ENCODE peak calls at places on chromosomes 16 and 17, in five cellular contexts. O, C, E, Y and V are unnamed samples. For H3K36me3, the result is how much of the 10 kb centered on the place peaks cover.

GRCh38 chr16:22727285-22728166 is 86.4 kb upstream of the HS3ST2 start:
- DNase-seq in O (no peak), C (peak), E (no peak), Y (no peak), V (no peak)

GRCh38 chr17:50047488-50048126 is 8.3 kb upstream of the ITGA3 start:
- DNase-seq in O (no peak), C (no peak), E (no peak), Y (no peak), V (no peak)

GRCh38 chr16:353404-354285 is 1.1 kb upstream of the AXIN1 start:
- DNase-seq in O (no peak), C (no peak), E (peak), Y (no peak), V (peak)

GRCh38 chr17:1082579-1082978 is 85.7 kb downstream of the TIMM22 start:
- DNase-seq in O (no peak), C (peak), E (no peak), Y (peak), V (no peak)

GRCh38 chr17:28466521-28467048 is 6.9 kb upstream of the SLC13A2 start:
- DNase-seq in O (no peak), C (no peak), E (no peak), Y (no peak), V (no peak)

GRCh38 chr16:425740-426114 is 278 bp downstream of the RAB11FIP3 start:
- DNase-seq in O (no peak), C (no peak), E (no peak), Y (no peak), V (no peak)

GRCh38 chr17:17119533-17119932 is 77.3 kb downstream of the MPRIP start:
- DNase-seq in O (peak), C (no peak), E (no peak), Y (peak), V (peak)

GRCh38 chr16:68972720-68973119 is 129.4 kb downstream of the TANGO6 start:
- DNase-seq in O (no peak), C (no peak), E (no peak), Y (no peak), V (no peak)

GRCh38 chr17:30821751-30822723 is 2.5 kb downstream of the CRLF3 start:
- DNase-seq in O (no peak), C (no peak), E (no peak), Y (no peak), V (no peak)

GRCh38 chr16:50444546-50444945 is 75.8 kb upstream of the BRD7 start:
- DNase-seq in O (no peak), C (no peak), E (no peak), Y (no peak), V (no peak)

GRCh38 chr17:68910256-68910705 is 44.9 kb downstream of the ABCA8 start:
- DNase-seq in O (no peak), C (no peak), E (peak), Y (no peak), V (no peak)

GRCh38 chr17:67467500-67468481 is 90.7 kb downstream of the PITPNC1 start:
- DNase-seq in O (no peak), C (no peak), E (no peak), Y (no peak), V (no peak)

GRCh38 chr16:77582956-77583355 is 139.4 kb upstream of the NUDT7 start:
- DNase-seq in O (no peak), C (no peak), E (no peak), Y (no peak), V (no peak)

GRCh38 chr16:58025351-58026138 is at the start of gene MMP15:
- DNase-seq in O (peak), C (peak), E (peak), Y (peak), V (peak)

GRCh38 chr17:69607162-69607834 is 192.8 kb downstream of the MAP2K6 start:
- DNase-seq in O (peak), C (peak), E (peak), Y (peak), V (peak)

GRCh38 chr16:81018496-81018895 is 11.5 kb downstream of the CENPN start:
- DNase-seq in O (no peak), C (no peak), E (no peak), Y (no peak), V (no peak)
- H3K36me3 ChIP-seq in O (under half), C (under half), E (under half), Y (half or more), V (half or more)

GRCh38 chr17:7435676-7436555 is 681 bp downstream of the TMEM102 start:
- DNase-seq in O (peak), C (peak), E (no peak), Y (peak), V (peak)
- TF ChIP-seq POLR2A in O (no peak), C (peak), E (no peak), Y (no peak), V (no peak)

GRCh38 chr17:57260325-57261083 is 4.2 kb downstream of the MSI2 start:
- DNase-seq in O (no peak), C (no peak), E (no peak), Y (no peak), V (no peak)
- H3K36me3 ChIP-seq in O (under half), C (under half), E (under half), Y (under half), V (under half)

GRCh38 chr16:30669026-30670000 is 11.1 kb downstream of the FBRS start:
- DNase-seq in O (no peak), C (no peak), E (no peak), Y (no peak), V (no peak)
- TF ChIP-seq POLR2A in O (no peak), C (no peak), E (no peak), Y (no peak), V (no peak)

GRCh38 chr16:85665929-85666328 is 22.8 kb downstream of the GINS2 start:
- DNase-seq in O (no peak), C (no peak), E (peak), Y (no peak), V (peak)

GRCh38 chr16:85665373-85665740 is 23.4 kb downstream of the GINS2 start:
- DNase-seq in O (no peak), C (no peak), E (peak), Y (no peak), V (no peak)

GRCh38 chr16:85662976-85663830 is 25.6 kb downstream of the GINS2 start:
- DNase-seq in O (no peak), C (no peak), E (peak), Y (no peak), V (peak)

GRCh38 chr16:85663891-85664321 is 24.8 kb downstream of the GINS2 start:
- DNase-seq in O (no peak), C (no peak), E (peak), Y (peak), V (peak)

GRCh38 chr16:85664580-85665372 is 24.0 kb downstream of the GINS2 start:
- DNase-seq in O (no peak), C (no peak), E (peak), Y (no peak), V (peak)
- H3K36me3 ChIP-seq in O (half or more), C (under half), E (half or more), Y (half or more), V (under half)

GRCh38 chr17:81222906-81223757 is at the start of gene CEP131:
- DNase-seq in O (peak), C (peak), E (peak), Y (peak), V (peak)
- TF ChIP-seq POLR2A in O (no peak), C (peak), E (no peak), Y (no peak), V (no peak)